ENCODE peak calls at places on chromosomes 5 and 9, in five cellular contexts. One of them, this sample, is unnamed. For H3K36me3, the result is how much of the 10 kb centered on the place peaks cover.

GRCh38 chr9:21833090-21833801 is 30.8 kb downstream of the MTAP start:
- DNase-seq in CD4-positive, alpha-beta memory T cell: no peak
- DNase-seq in thoracic aorta: no peak
- DNase-seq in keratinocyte: peak
- DNase-seq in Panc1: no peak
- DNase-seq in this sample: no peak

GRCh38 chr9:4490705-4491620 is 695 bp downstream of the SLC1A1 start:
- DNase-seq in CD4-positive, alpha-beta memory T cell: peak
- DNase-seq in thoracic aorta: no peak
- DNase-seq in keratinocyte: no peak
- DNase-seq in Panc1: no peak
- DNase-seq in this sample: no peak

GRCh38 chr9:34987160-34988040 is 2.1 kb upstream of the DNAJB5 start:
- DNase-seq in CD4-positive, alpha-beta memory T cell: no peak
- DNase-seq in thoracic aorta: no peak
- DNase-seq in keratinocyte: no peak
- DNase-seq in Panc1: no peak
- DNase-seq in this sample: no peak

GRCh38 chr9:93451762-93452709 is 551 bp downstream of the FAM120A start:
- DNase-seq in CD4-positive, alpha-beta memory T cell: peak
- DNase-seq in thoracic aorta: peak
- DNase-seq in keratinocyte: no peak
- DNase-seq in Panc1: no peak
- DNase-seq in this sample: no peak

GRCh38 chr5:65059681-65060598 is 291.2 kb downstream of the CWC27 start:
- DNase-seq in CD4-positive, alpha-beta memory T cell: no peak
- DNase-seq in thoracic aorta: no peak
- DNase-seq in keratinocyte: no peak
- DNase-seq in Panc1: no peak
- DNase-seq in this sample: no peak

GRCh38 chr9:130539473-130540223 is 39.7 kb upstream of the FUBP3 start:
- DNase-seq in CD4-positive, alpha-beta memory T cell: no peak
- DNase-seq in thoracic aorta: no peak
- DNase-seq in keratinocyte: peak
- DNase-seq in Panc1: no peak
- DNase-seq in this sample: no peak

GRCh38 chr5:128574041-128574440 is 36.0 kb upstream of the FBN2 start:
- DNase-seq in CD4-positive, alpha-beta memory T cell: no peak
- DNase-seq in thoracic aorta: no peak
- DNase-seq in keratinocyte: no peak
- DNase-seq in Panc1: no peak
- DNase-seq in this sample: no peak

GRCh38 chr9:130226112-130226511 is 39.4 kb upstream of the HMCN2 start:
- DNase-seq in CD4-positive, alpha-beta memory T cell: no peak
- DNase-seq in thoracic aorta: no peak
- DNase-seq in keratinocyte: no peak
- DNase-seq in Panc1: no peak
- DNase-seq in this sample: no peak

GRCh38 chr5:78677777-78678668 is 29.5 kb upstream of the LHFPL2 start:
- DNase-seq in CD4-positive, alpha-beta memory T cell: no peak
- DNase-seq in thoracic aorta: peak
- DNase-seq in keratinocyte: peak
- DNase-seq in Panc1: peak
- DNase-seq in this sample: no peak

GRCh38 chr5:153523831-153524230 is 33.4 kb downstream of the GRIA1 start:
- DNase-seq in CD4-positive, alpha-beta memory T cell: no peak
- DNase-seq in thoracic aorta: no peak
- DNase-seq in keratinocyte: peak
- DNase-seq in Panc1: no peak
- DNase-seq in this sample: no peak

GRCh38 chr5:125140855-125141254 is 394.4 kb upstream of the ZNF608 start:
- DNase-seq in CD4-positive, alpha-beta memory T cell: no peak
- DNase-seq in thoracic aorta: no peak
- DNase-seq in keratinocyte: no peak
- DNase-seq in Panc1: no peak
- DNase-seq in this sample: no peak

GRCh38 chr5:126219616-126220015 is 203.6 kb upstream of the GRAMD2B start:
- DNase-seq in CD4-positive, alpha-beta memory T cell: no peak
- DNase-seq in thoracic aorta: no peak
- DNase-seq in keratinocyte: no peak
- DNase-seq in Panc1: no peak
- DNase-seq in this sample: no peak

GRCh38 chr5:119570935-119571334 is 58.4 kb upstream of the FAM170A start:
- DNase-seq in CD4-positive, alpha-beta memory T cell: no peak
- DNase-seq in thoracic aorta: no peak
- DNase-seq in keratinocyte: no peak
- DNase-seq in Panc1: no peak
- DNase-seq in this sample: no peak

GRCh38 chr5:125227333-125228075 is 481.1 kb upstream of the ZNF608 start:
- DNase-seq in CD4-positive, alpha-beta memory T cell: no peak
- DNase-seq in thoracic aorta: no peak
- DNase-seq in keratinocyte: no peak
- DNase-seq in Panc1: no peak
- DNase-seq in this sample: no peak

GRCh38 chr9:35871514-35871913 is 1.3 kb upstream of the OR13J1 start:
- DNase-seq in CD4-positive, alpha-beta memory T cell: no peak
- DNase-seq in thoracic aorta: no peak
- DNase-seq in keratinocyte: no peak
- DNase-seq in Panc1: no peak
- DNase-seq in this sample: no peak

GRCh38 chr9:121700165-121700830 is 48.9 kb downstream of the DAB2IP start:
- DNase-seq in CD4-positive, alpha-beta memory T cell: no peak
- DNase-seq in thoracic aorta: no peak
- DNase-seq in keratinocyte: peak
- DNase-seq in Panc1: no peak
- DNase-seq in this sample: no peak

GRCh38 chr5:603081-603998 is 8.8 kb upstream of the CEP72 start:
- DNase-seq in CD4-positive, alpha-beta memory T cell: no peak
- DNase-seq in thoracic aorta: no peak
- DNase-seq in keratinocyte: no peak
- DNase-seq in Panc1: no peak
- DNase-seq in this sample: no peak

GRCh38 chr5:143024227-143024920 is 254.2 kb downstream of the ARHGAP26 start:
- DNase-seq in CD4-positive, alpha-beta memory T cell: no peak
- DNase-seq in thoracic aorta: no peak
- DNase-seq in keratinocyte: no peak
- DNase-seq in Panc1: no peak
- DNase-seq in this sample: no peak

GRCh38 chr9:1490341-1491115 is 440.4 kb downstream of the DMRT2 start:
- DNase-seq in CD4-positive, alpha-beta memory T cell: no peak
- DNase-seq in thoracic aorta: no peak
- DNase-seq in keratinocyte: no peak
- DNase-seq in Panc1: no peak
- DNase-seq in this sample: no peak

GRCh38 chr5:170503970-170504525 is at the start of gene KCNIP1:
- DNase-seq in CD4-positive, alpha-beta memory T cell: no peak
- DNase-seq in thoracic aorta: no peak
- DNase-seq in keratinocyte: no peak
- DNase-seq in Panc1: no peak
- DNase-seq in this sample: no peak

GRCh38 chr9:107340920-107341632 is 58.0 kb downstream of the RAD23B start:
- DNase-seq in CD4-positive, alpha-beta memory T cell: peak
- DNase-seq in thoracic aorta: peak
- DNase-seq in keratinocyte: peak
- DNase-seq in Panc1: peak
- DNase-seq in this sample: peak

GRCh38 chr5:145718956-145719355 is 116.2 kb downstream of the PRELID2 start:
- DNase-seq in CD4-positive, alpha-beta memory T cell: no peak
- DNase-seq in thoracic aorta: no peak
- DNase-seq in keratinocyte: no peak
- DNase-seq in Panc1: no peak
- DNase-seq in this sample: no peak

GRCh38 chr5:171931163-171931562 is 75.3 kb downstream of the FBXW11 start:
- DNase-seq in CD4-positive, alpha-beta memory T cell: no peak
- DNase-seq in thoracic aorta: no peak
- DNase-seq in keratinocyte: no peak
- DNase-seq in Panc1: no peak
- DNase-seq in this sample: no peak

GRCh38 chr9:16337322-16338029 is 533.0 kb downstream of the BNC2 start:
- DNase-seq in CD4-positive, alpha-beta memory T cell: no peak
- DNase-seq in thoracic aorta: no peak
- DNase-seq in keratinocyte: peak
- DNase-seq in Panc1: no peak
- DNase-seq in this sample: no peak

GRCh38 chr5:777756-778161 is 6.8 kb downstream of the ZDHHC11B start:
- DNase-seq in CD4-positive, alpha-beta memory T cell: no peak
- DNase-seq in thoracic aorta: no peak
- DNase-seq in keratinocyte: no peak
- DNase-seq in Panc1: no peak
- DNase-seq in this sample: no peak

GRCh38 chr9:82588801-82589200 is 474.1 kb downstream of the RASEF start:
- DNase-seq in CD4-positive, alpha-beta memory T cell: no peak
- DNase-seq in thoracic aorta: no peak
- DNase-seq in keratinocyte: no peak
- DNase-seq in Panc1: no peak
- DNase-seq in this sample: no peak

DNA sequence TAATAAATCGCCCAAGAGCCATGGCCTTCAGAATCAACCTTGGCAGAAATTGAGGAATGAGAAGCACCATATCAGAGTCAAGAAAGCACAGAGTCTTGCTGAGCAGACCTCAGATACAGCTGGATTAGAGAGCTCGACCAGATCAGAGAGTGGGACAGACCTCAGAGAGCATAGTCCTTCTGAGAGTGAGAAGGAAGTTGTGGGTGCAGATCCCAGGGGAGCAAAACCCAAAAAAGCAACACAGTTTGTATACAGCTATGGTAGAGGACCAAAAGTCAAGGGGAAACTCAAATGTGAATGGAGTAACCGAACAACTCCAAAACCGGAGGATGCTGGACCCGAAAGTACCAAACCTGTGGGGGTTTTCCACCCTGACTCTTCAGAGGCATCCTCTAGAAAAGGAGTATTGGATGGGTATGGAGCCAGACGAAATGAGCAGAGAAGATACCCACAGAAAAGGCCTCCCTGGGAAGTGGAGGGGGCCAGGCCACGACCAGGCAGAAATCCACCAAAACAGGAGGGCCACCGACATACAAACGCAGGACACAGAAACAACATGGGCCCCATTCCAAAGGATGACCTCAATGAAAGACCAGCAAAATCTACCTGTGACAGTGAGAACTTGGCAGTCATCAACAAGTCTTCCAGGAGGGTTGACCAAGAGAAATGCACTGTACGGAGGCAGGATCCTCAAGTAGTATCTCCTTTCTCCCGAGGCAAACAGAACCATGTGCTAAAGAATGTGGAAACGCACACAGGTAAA is 4.5 kb downstream of the NFX1 start:
- DNase-seq in CD4-positive, alpha-beta memory T cell: no peak
- DNase-seq in thoracic aorta: no peak
- DNase-seq in keratinocyte: no peak
- DNase-seq in Panc1: no peak
- DNase-seq in this sample: no peak
- H3K36me3 ChIP-seq in CD4-positive, alpha-beta memory T cell: under half
- H3K36me3 ChIP-seq in thoracic aorta: under half
- H3K36me3 ChIP-seq in keratinocyte: under half
- H3K36me3 ChIP-seq in Panc1: under half
- H3K36me3 ChIP-seq in this sample: half or more

DNA sequence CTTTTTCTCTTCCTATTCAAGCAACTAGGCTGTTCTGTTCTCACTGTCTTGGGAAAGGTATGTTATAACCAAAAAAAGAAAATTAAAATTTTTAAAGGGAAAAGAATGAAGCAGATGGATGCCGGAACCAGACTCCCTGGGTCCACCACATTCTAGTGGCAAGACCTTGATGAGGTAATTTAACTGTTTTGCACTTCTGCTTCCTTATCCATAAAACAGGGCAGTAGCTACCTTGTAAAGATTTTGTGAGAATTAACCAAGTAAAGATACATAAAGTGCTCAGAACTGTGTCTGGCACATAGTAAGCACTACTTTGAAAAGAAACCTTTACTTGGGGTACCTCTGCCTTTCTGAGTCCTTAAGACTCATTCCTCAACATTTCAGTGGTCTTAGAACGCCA is 17.0 kb downstream of the EPB41L4B start:
- DNase-seq in CD4-positive, alpha-beta memory T cell: no peak
- DNase-seq in thoracic aorta: no peak
- DNase-seq in keratinocyte: no peak
- DNase-seq in Panc1: no peak
- DNase-seq in this sample: no peak
- H3K36me3 ChIP-seq in CD4-positive, alpha-beta memory T cell: under half
- H3K36me3 ChIP-seq in thoracic aorta: under half
- H3K36me3 ChIP-seq in keratinocyte: under half
- H3K36me3 ChIP-seq in Panc1: under half
- H3K36me3 ChIP-seq in this sample: under half

DNA sequence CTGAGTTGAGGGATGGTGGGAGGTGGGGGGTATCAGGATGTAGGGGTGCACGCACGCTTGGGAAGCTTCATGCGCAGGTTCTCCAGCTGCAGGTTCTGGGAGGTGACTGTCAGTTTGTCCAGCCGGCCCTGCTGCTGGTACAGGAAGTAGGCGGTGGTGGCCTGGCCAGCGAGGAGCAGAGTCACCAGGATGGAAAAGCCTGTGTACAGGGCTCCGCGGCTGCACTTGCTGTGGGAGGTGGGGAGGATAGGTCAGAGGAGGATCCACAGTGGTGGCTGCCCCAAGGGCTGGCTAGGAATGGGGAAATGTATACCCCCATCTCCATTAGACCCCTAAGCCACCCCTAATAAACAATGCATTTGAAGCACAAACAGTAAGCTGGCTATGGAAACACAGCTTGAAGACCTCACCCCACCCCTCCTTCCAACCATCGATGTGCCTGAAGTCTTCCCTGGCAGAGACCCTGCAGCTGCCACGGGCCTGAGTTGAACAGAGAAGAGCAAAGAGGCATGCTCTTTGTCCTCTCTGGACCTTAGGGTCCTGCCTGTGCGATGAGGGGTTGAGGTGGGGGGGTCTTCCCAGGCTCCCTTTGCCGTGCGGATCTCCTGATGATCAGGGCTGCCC is 5.5 kb downstream of the CD74 start:
- DNase-seq in CD4-positive, alpha-beta memory T cell: no peak
- DNase-seq in thoracic aorta: no peak
- DNase-seq in keratinocyte: no peak
- DNase-seq in Panc1: no peak
- DNase-seq in this sample: no peak
- H3K36me3 ChIP-seq in CD4-positive, alpha-beta memory T cell: under half
- H3K36me3 ChIP-seq in thoracic aorta: under half
- H3K36me3 ChIP-seq in keratinocyte: under half
- H3K36me3 ChIP-seq in Panc1: under half
- H3K36me3 ChIP-seq in this sample: under half

DNA sequence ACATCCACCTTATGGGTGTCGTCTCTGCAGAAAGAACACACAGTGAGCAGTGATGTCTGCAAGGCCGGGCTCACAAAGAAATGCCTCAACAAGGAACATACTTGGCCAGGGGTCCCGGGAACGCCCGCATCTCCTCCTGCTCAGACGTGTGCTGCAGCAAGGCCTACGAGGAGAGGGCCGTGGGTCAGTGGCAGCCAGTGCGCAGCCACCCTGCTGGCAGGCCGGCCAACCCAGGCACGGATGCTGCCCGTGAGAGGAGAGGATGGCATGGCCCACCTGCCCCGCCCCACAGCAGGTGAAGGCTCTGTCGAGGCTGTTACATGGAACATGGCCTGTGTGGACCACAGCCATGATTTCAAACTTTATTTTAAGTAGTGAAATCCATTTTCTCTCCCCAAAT is 19.3 kb downstream of the SEC16A start:
- DNase-seq in CD4-positive, alpha-beta memory T cell: no peak
- DNase-seq in thoracic aorta: no peak
- DNase-seq in keratinocyte: no peak
- DNase-seq in Panc1: no peak
- DNase-seq in this sample: no peak
- H3K36me3 ChIP-seq in CD4-positive, alpha-beta memory T cell: half or more
- H3K36me3 ChIP-seq in thoracic aorta: half or more
- H3K36me3 ChIP-seq in keratinocyte: half or more
- H3K36me3 ChIP-seq in Panc1: under half
- H3K36me3 ChIP-seq in this sample: half or more